ENCODE peak calls at places on chromosome 9, in nine cellular contexts. E is psoas muscle, K is left lung, Y is AG04449, W is pancreas, T is neural progenitor cell, A is astrocyte of the spinal cord, J is uterus, X is heart right ventricle. B is an unnamed sample.

GRCh38 chr9:2622361-2623045 is 916 bp downstream of the VLDLR start:
- DNase-seq in A (no peak), K (peak; percentile 81), Y (no peak), W (peak; percentile 80), X (peak; percentile 18), T (peak; percentile 59), E (peak; percentile 61), J (peak; percentile 35), B (peak; percentile 39)

GRCh38 chr9:70832487-70832886 is 288.9 kb downstream of the TRPM3 start:
- DNase-seq in K (no peak), T (no peak), E (no peak), J (no peak), W (no peak), X (no peak), A (no peak), Y (no peak), B (no peak)

GRCh38 chr9:123952631-123953147 is 22.8 kb upstream of the DENND1A start:
- DNase-seq in E (no peak), W (no peak), A (no peak), J (no peak), T (no peak), Y (no peak), K (no peak), X (no peak), B (no peak)

GRCh38 chr9:14910178-14910805 is at the start of gene FREM1:
- DNase-seq in E (peak; percentile 68), Y (no peak), T (peak; percentile 87), W (peak; percentile 50), A (peak; percentile 22), K (no peak), J (peak; percentile 56), X (peak; percentile 25), B (no peak)

GRCh38 chr9:124776952-124777645 is at the start of gene OLFML2A:
- DNase-seq in J (peak; percentile 39), E (peak; percentile 65), A (peak; percentile 38), X (no peak), T (peak; percentile 78), W (no peak), Y (no peak), K (peak; percentile 87), B (peak; percentile 46)

GRCh38 chr9:76403352-76403751 is 9.1 kb upstream of the RFK start:
- DNase-seq in K (no peak), E (no peak), W (no peak), X (peak; percentile 13), T (no peak), A (peak; percentile 83), J (no peak), Y (peak; percentile 64), B (peak; percentile 72)

GRCh38 chr9:14710804-14711203 is 11.7 kb downstream of the CER1 start:
- DNase-seq in X (no peak), K (no peak), Y (peak; percentile 26), W (no peak), T (no peak), J (no peak), E (no peak), A (peak; percentile 41), B (no peak)

GRCh38 chr9:94783121-94783664 is 56.7 kb downstream of the AOPEP start:
- DNase-seq in T (peak; percentile 88), K (peak; percentile 88), Y (peak; percentile 71), E (peak; percentile 95), A (peak; percentile 87), X (peak; percentile 86), J (peak; percentile 68), W (peak; percentile 71), B (peak; percentile 30)

GRCh38 chr9:99076483-99077171 is 28.3 kb upstream of the TGFBR1 start:
- DNase-seq in J (no peak), W (no peak), X (no peak), A (no peak), Y (no peak), E (no peak), T (no peak), K (no peak), B (no peak)

GRCh38 chr9:123823194-123823947 is 106.6 kb downstream of the DENND1A start:
- DNase-seq in J (no peak), T (no peak), A (no peak), X (no peak), E (no peak), Y (no peak), K (no peak), W (no peak), B (no peak)

GRCh38 chr9:10875752-10876151 is 262.9 kb upstream of the PTPRD start:
- DNase-seq in W (no peak), J (no peak), A (peak; percentile 47), T (no peak), X (no peak), K (no peak), Y (no peak), E (no peak), B (no peak)

GRCh38 chr9:83296123-83296522 is 233.2 kb upstream of the RASEF start:
- DNase-seq in Y (no peak), E (no peak), K (no peak), T (peak; percentile 5), A (no peak), J (no peak), W (no peak), X (no peak), B (no peak)

GRCh38 chr9:89470239-89470638 is 27.7 kb downstream of the SEMA4D start:
- DNase-seq in E (no peak), K (no peak), Y (no peak), W (no peak), A (no peak), X (no peak), J (no peak), T (no peak), B (no peak)

GRCh38 chr9:88587885-88588628 is 53.1 kb downstream of the NXNL2 start:
- DNase-seq in T (no peak), X (no peak), Y (no peak), K (no peak), E (no peak), J (no peak), W (no peak), A (no peak), B (no peak)

GRCh38 chr9:138083873-138084272 is 206.3 kb downstream of the CACNA1B start:
- DNase-seq in T (no peak), Y (no peak), J (no peak), E (no peak), X (no peak), A (no peak), K (no peak), W (peak; percentile 8), B (no peak)

GRCh38 chr9:81116340-81117207 is 572.8 kb downstream of the TLE1 start:
- DNase-seq in T (no peak), A (no peak), K (no peak), E (no peak), J (no peak), Y (no peak), X (no peak), W (no peak), B (no peak)

GRCh38 chr9:81118416-81118815 is 570.9 kb downstream of the TLE1 start:
- DNase-seq in W (no peak), J (no peak), X (no peak), T (no peak), K (no peak), E (no peak), A (no peak), Y (no peak), B (no peak)

GRCh38 chr9:81108821-81109220 is 580.5 kb downstream of the TLE1 start:
- DNase-seq in T (no peak), E (no peak), J (no peak), A (no peak), W (no peak), X (no peak), Y (no peak), K (no peak), B (no peak)

GRCh38 chr9:81112638-81113037 is 576.7 kb downstream of the TLE1 start:
- DNase-seq in A (no peak), E (no peak), X (no peak), J (no peak), Y (no peak), K (no peak), W (no peak), T (peak; percentile 58), B (no peak)

GRCh38 chr9:81113408-81114124 is 575.8 kb downstream of the TLE1 start:
- DNase-seq in K (no peak), J (no peak), Y (no peak), W (no peak), X (no peak), T (no peak), A (peak; percentile 32), E (no peak), B (no peak)
- H3K4me3 ChIP-seq in K (no peak overlapping the region), J (no peak overlapping the region), Y (no peak overlapping the region), W (no peak overlapping the region), X (no peak overlapping the region), T (no peak overlapping the region), A (no peak overlapping the region), E (no peak overlapping the region), B (no peak overlapping the region)

DNA sequence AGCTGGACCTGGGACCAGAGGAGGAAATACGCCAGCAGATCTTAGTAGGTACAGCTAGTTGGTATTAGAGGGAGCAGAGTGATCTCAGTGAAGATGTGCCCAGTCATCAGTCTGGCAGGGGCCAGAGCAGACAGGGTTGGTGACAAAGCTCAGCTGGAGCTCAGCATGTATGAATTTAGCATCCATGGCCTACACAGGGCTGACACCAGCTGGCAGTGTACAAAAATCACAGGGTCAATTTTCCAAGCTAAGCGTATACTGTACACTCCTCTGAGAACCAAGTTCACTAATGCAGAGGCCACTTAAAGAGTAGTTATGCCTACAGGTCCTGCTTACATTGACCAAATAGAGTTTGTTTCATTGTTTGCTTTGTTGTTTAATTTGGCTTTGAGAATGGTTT is 146.6 kb downstream of the SLC24A2 start:
- DNase-seq in K (no peak), X (no peak), A (no peak), T (no peak), E (no peak), W (no peak), Y (no peak), J (no peak), B (no peak)
- TF ChIP-seq CTCF in K (no peak), X (no peak), A (no peak), T (no peak), E (no peak), W (no peak), Y (no peak), J (no peak), B (peak; percentile 4)

DNA sequence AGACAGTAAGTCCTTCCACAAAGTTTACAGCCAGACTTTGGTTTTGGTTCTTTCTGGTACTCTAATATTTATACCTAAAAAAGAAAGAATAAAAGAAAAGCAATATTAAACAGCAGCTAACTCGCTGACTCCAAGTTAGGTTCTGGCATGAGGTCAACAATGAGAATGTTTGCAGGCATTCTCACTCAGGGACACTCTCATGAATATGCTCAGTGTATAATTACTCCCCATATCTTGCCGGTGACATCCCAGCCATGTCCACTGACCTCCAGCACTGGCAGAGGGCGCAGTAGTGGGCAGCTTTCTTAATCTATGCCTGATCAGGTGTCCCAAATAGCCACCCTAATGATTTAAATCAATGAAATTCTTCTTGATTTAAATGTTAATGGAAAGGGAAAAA is 151.5 kb downstream of the BNC2 start:
- DNase-seq in J (no peak), A (no peak), X (no peak), W (no peak), T (no peak), K (no peak), Y (no peak), E (peak; percentile 41), B (no peak)
- H3K4me3 ChIP-seq in J (no peak overlapping the region), A (no peak overlapping the region), X (no peak overlapping the region), W (no peak overlapping the region), T (no peak overlapping the region), K (no peak overlapping the region), Y (no peak overlapping the region), E (no peak overlapping the region), B (no peak overlapping the region)

DNA sequence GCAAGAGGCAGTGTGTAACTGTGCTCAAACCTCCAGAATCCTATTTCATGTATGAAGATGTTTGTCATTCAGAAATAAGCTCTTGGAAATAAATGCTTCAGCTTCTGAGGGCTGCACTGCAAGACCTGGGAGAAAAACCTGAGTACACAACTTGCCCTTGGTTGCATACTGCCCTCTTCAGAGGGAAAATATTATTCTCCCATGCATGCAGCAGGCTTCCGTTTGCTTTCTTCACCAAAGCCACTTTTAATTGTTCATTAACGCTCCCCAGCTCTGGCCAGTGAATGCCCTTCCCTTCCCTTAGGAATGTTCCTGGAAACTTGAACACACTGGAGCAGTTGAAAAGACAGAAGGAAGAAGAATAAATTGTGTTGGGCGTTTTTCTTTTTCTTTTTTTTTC is 2.5 kb upstream of the WHRN start:
- DNase-seq in K (no peak), Y (no peak), X (no peak), J (no peak), A (no peak), T (peak; percentile 57), E (no peak), W (no peak), B (no peak)
- TF ChIP-seq CTCF in K (no peak), Y (peak; percentile 16), X (no peak), J (no peak), A (peak; percentile 34), T (peak; percentile 36), E (no peak), W (peak; percentile 21), B (peak; percentile 45)